ENCODE peak calls at places on chromosomes 5 and 9, in four cellular contexts. U is HepG2, F is H1, Q is K562. O is an unnamed sample.

GRCh38 chr5:126831175-126831574 is 54.2 kb downstream of the LMNB1 start:
- DNase-seq in U (no peak), F (no peak), Q (no peak), O (no peak)

GRCh38 chr5:32020971-32021370 is 153.1 kb downstream of the GOLPH3 start:
- DNase-seq in U (no peak), F (no peak), Q (no peak), O (no peak)

GRCh38 chr9:87662808-87663528 is 63.0 kb upstream of the CTSL start:
- DNase-seq in U (peak), F (peak), Q (peak), O (no peak)

GRCh38 chr9:87237337-87237736 is 260.3 kb upstream of the DAPK1 start:
- DNase-seq in U (no peak), F (no peak), Q (no peak), O (no peak)

GRCh38 chr5:107389130-107389553 is 281.6 kb downstream of the EFNA5 start:
- DNase-seq in U (no peak), F (no peak), Q (no peak), O (peak)

GRCh38 chr9:113454914-113455761 is 8.4 kb upstream of the RGS3 start:
- DNase-seq in U (peak), F (no peak), Q (peak), O (no peak)

GRCh38 chr9:32431940-32432555 is 47.6 kb downstream of the ACO1 start:
- DNase-seq in U (peak), F (no peak), Q (peak), O (no peak)

GRCh38 chr5:16721151-16722102 is 104.6 kb upstream of the RETREG1 start:
- DNase-seq in U (peak), F (no peak), Q (no peak), O (no peak)

GRCh38 chr5:123721721-123722276 is 209.8 kb downstream of the CSNK1G3 start:
- DNase-seq in U (no peak), F (no peak), Q (no peak), O (no peak)

DNA sequence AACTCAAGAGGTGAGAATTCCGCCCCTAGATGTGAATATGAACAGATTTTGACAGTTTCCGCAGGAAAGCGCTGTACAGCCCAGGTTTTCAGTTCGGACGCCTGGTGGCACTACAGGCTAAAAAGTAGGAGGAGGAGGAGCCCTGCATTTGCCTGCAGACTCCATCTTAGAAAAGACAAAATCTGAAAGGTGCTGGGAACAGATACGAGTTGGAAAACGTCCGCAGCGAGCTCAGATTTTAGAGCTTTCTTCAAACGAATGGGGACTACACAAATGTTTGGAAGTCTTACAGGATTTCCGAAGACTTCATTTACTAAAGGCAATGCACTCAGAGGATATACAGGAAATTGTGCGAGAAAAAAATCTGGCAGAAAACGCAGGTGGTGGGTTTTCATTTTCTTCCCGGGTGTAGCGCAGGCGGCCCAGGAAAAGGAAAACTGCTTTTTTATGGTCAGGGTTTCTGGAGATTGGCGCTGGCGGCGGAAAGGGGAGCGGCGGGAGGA is 9.9 kb upstream of the PCDHB2 start:
- DNase-seq in U (peak), F (peak), Q (peak), O (no peak)
- TF ChIP-seq ZNF274 in U (no peak), F (no peak), Q (no peak), O (no peak)

GRCh38 chr5:149881874-149882273 is 62.7 kb downstream of the PDE6A start:
- DNase-seq in U (no peak), F (no peak), Q (no peak), O (no peak)
- H3K27ac ChIP-seq in U (no peak), F (no peak), Q (no peak), O (no peak)

GRCh38 chr5:163565931-163566608 is 60.7 kb downstream of the MAT2B start:
- DNase-seq in U (peak), F (no peak), Q (no peak), O (peak)
- TF ChIP-seq ATF2 in U (no peak), F (no peak), Q (no peak), O (no peak)

DNA sequence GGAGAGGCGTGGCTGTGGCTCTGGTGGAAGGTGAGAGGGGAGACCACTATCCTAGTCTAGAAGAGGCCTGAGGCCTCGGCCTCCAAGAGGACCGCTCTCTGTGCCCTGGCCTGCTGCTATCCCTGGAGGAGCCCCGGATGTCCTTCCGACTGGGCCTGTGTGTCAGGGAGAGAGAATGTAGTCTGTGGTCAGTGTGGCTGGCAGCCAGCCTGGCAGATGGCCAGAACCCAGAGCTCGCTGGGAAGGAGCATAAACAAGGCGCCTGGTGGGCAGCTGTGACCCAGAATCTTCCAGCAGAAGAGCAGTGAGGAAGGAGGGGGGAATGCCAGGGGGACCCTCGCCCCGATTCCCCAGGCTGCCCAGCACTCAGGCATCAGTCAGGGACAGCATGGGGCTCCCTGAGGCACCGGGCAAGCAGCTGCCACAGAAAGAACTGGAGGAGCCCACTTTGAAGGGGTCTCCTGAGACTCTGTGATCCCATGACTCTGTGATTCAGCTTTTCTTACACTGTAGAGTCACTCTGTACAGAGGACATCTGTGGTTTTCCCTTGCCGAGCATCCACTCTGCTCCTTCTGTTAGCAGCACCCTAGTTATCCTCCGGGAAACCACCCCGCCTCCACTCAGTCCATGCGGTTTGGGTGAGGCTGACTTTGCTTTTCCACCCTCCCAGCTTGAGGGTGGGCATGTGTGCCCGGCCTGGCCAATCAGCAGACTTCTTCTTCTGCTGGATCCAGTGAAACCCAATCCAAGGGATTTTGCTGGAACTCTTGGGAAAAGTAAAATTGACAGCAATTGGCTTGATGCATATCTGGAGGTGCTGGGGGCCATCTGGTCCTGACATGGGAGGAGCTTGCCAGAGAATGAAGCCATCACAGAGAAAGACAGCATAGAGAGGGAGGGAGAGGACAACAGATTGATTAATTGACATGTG is 46.2 kb upstream of the PWWP2A start:
- DNase-seq in U (peak), F (no peak), Q (no peak), O (no peak)
- TF ChIP-seq ZNF274 in U (no peak), F (no peak), Q (no peak), O (no peak)

DNA sequence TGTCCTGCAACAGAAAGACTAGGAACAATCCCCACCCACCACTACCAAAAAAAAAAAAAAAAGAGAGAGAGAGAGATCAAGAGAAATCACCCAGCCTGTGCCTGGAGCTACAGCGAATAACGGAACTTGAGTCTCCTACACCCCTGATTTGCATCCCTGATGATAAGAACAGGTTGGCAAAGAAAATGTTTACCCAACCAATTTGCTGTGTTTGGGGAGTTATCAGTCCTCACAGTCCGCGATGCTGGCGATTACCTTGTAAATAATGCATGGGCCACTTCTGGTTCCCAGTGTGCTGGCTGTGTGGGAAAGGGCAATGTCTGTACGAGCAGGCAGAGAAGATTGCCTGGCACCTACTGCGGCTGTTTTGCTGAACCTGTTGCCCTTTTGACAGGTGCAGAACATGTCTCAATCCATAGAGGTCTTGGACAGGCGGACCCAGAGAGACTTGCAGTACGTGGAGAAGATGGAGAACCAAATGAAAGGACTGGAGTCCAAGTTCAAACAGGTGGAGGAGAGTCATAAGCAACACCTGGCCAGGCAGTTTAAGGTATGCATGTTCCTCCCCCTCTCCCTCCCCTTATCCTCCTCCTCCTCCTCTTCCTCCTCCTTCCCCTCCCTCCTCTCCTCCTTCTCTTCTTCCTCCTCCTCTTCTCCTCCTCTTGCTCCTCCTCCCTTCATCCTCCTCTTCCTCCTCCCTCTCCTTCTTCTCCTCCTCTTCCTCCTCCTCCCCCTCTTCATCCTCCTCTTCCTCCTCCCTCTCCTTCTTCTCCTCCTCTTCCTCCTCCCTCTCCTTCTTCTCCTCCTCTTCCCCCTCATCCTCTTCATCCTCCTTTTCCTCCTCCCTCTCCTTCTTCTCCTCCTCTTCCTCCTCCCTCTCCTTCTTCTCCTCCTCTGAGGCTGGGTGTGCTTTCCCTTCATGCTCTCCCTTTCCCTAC is 8.3 kb downstream of the OLFM1 start:
- DNase-seq in U (no peak), F (no peak), Q (no peak), O (no peak)
- H3K27ac ChIP-seq in U (no peak), F (no peak), Q (no peak), O (no peak)

GRCh38 chr9:117434568-117434967 is 19.7 kb upstream of the ASTN2 start:
- DNase-seq in U (no peak), F (no peak), Q (no peak), O (no peak)

GRCh38 chr9:117435630-117436261 is 20.9 kb upstream of the ASTN2 start:
- DNase-seq in U (no peak), F (no peak), Q (no peak), O (no peak)

DNA sequence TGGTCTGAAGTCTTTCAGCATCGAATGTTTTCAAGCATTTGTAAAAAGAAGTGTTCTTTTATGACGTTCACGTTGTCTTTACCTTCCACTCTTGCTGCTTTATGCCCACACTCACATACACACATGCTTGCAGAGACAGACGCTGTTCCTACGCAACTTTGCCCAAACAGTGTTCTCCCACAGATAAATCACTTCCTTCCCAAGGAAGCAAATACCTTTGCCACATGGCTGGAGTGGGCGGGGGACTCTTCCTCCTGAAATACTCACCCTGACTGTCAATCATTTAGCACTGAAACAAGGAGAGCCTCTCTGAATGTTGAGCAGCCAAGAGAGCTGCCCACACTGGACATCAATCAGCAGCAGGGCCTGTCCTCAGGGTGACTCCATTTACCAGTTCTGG is 22.4 kb upstream of the ASTN2 start:
- DNase-seq in U (no peak), F (no peak), Q (no peak), O (no peak)
- TF ChIP-seq ATF2 in U (no peak), F (no peak), Q (no peak), O (no peak)